ENCODE peak calls at places on chromosomes 2 and 18, in nine cellular contexts. U is Calu3, I is tibial artery, G is kidney, S is fibroblast of villous mesenchyme, F is NCI-H524 treated with DMSO at 0.1 percent for 48 hours, R is cardiac fibroblast, E is lower leg skin, A is sciatic nerve. B is an unnamed sample.

GRCh38 chr2:173218331-173219056 is 136.2 kb upstream of the CDCA7 start:
- DNase-seq in A (no peak), G (no peak), E (no peak), R (peak), I (no peak), U (no peak), S (peak), F (no peak), B (no peak)

GRCh38 chr2:168107322-168107721 is 140.1 kb downstream of the STK39 start:
- DNase-seq in U (no peak), A (no peak), F (no peak), G (no peak), E (no peak), R (no peak), I (no peak), S (no peak), B (no peak)

GRCh38 chr18:34807106-34807796 is 97.2 kb downstream of the DTNA start:
- DNase-seq in I (no peak), F (no peak), S (no peak), A (no peak), G (no peak), R (no peak), E (no peak), U (peak), B (no peak)

GRCh38 chr18:79379251-79379905 is 16.4 kb upstream of the NFATC1 start:
- DNase-seq in I (no peak), E (no peak), G (no peak), R (no peak), S (no peak), A (no peak), U (no peak), F (no peak), B (no peak)

GRCh38 chr2:30181176-30181575 is 34.4 kb downstream of the YPEL5 start:
- DNase-seq in I (no peak), U (no peak), S (no peak), E (no peak), G (no peak), A (no peak), R (no peak), F (no peak), B (no peak)

GRCh38 chr2:32991091-32991845 is 44.5 kb downstream of the LTBP1 start:
- DNase-seq in I (no peak), E (no peak), G (no peak), R (no peak), S (no peak), U (no peak), A (no peak), F (no peak), B (no peak)

GRCh38 chr2:109595644-109596043 is 18.1 kb downstream of the SEPTIN10 start:
- DNase-seq in S (no peak), U (no peak), E (no peak), G (no peak), I (no peak), F (no peak), R (no peak), A (no peak), B (no peak)

GRCh38 chr2:231362785-231363184 is 32.7 kb upstream of the B3GNT7 start:
- DNase-seq in U (no peak), S (no peak), G (peak), R (no peak), A (peak), E (no peak), I (peak), F (no peak), B (no peak)

GRCh38 chr2:120385355-120386127 is 39.6 kb downstream of the INHBB start:
- DNase-seq in A (no peak), E (no peak), I (no peak), S (no peak), G (peak), R (no peak), F (no peak), U (no peak), B (no peak)

GRCh38 chr2:146853741-146854444 is 990.9 kb upstream of the ACVR2A start:
- DNase-seq in F (no peak), G (no peak), E (no peak), S (peak), I (no peak), R (no peak), A (no peak), U (no peak), B (no peak)

GRCh38 chr2:215435261-215435808 is 533 bp downstream of the FN1 start:
- DNase-seq in G (peak), U (peak), A (peak), E (no peak), I (no peak), R (no peak), S (peak), F (no peak), B (no peak)

GRCh38 chr2:158953926-158954763 is 14.3 kb upstream of the TANC1 start:
- DNase-seq in G (peak), R (peak), F (no peak), A (peak), I (peak), E (no peak), U (peak), S (peak), B (peak)

GRCh38 chr18:44130365-44130942 is 550.2 kb upstream of the SETBP1 start:
- DNase-seq in F (peak), U (peak), R (peak), E (no peak), A (no peak), S (peak), G (no peak), I (no peak), B (peak)

GRCh38 chr2:197293252-197294007 is 17.1 kb downstream of the ANKRD44 start:
- DNase-seq in G (no peak), S (no peak), E (no peak), U (no peak), I (no peak), F (no peak), R (peak), A (no peak), B (no peak)

GRCh38 chr2:64202206-64202864 is 58.1 kb upstream of the PELI1 start:
- DNase-seq in I (no peak), U (no peak), F (no peak), S (peak), E (no peak), A (no peak), G (no peak), R (peak), B (no peak)

GRCh38 chr2:205484717-205485116 is 197.6 kb upstream of the NRP2 start:
- DNase-seq in U (no peak), E (no peak), A (no peak), R (no peak), F (no peak), G (no peak), S (no peak), I (no peak), B (no peak)

GRCh38 chr18:4068552-4069158 is 386.5 kb downstream of the DLGAP1 start:
- DNase-seq in U (peak), G (no peak), A (no peak), R (peak), E (peak), S (peak), I (no peak), F (no peak), B (peak)

GRCh38 chr2:191202881-191203397 is 42.3 kb upstream of the MYO1B start:
- DNase-seq in A (no peak), R (peak), S (peak), I (no peak), G (no peak), E (no peak), F (no peak), U (no peak), B (no peak)

GRCh38 chr2:39954346-39954745 is 175.3 kb upstream of the THUMPD2 start:
- DNase-seq in I (no peak), A (no peak), R (no peak), G (no peak), E (no peak), U (no peak), F (no peak), S (no peak), B (no peak)

GRCh38 chr18:13067124-13067523 is 76.0 kb downstream of the CEP192 start:
- DNase-seq in A (no peak), R (no peak), U (no peak), E (no peak), G (no peak), F (no peak), S (no peak), I (no peak), B (no peak)

GRCh38 chr2:186554850-186555785 is 34.7 kb upstream of the ITGAV start:
- DNase-seq in A (no peak), S (peak), E (no peak), G (no peak), I (no peak), U (no peak), R (peak), F (no peak), B (no peak)

GRCh38 chr2:238940806-238941205 is 92.9 kb downstream of the TWIST2 start:
- DNase-seq in E (no peak), S (no peak), I (peak), A (no peak), G (no peak), R (no peak), F (no peak), U (no peak), B (peak)

GRCh38 chr2:85754313-85755095 is 713 bp downstream of the ATOH8 start:
- DNase-seq in E (no peak), R (peak), S (peak), F (no peak), I (peak), U (peak), A (no peak), G (peak), B (no peak)

GRCh38 chr18:39845673-39846072 is 2109.4 kb upstream of the PIK3C3 start:
- DNase-seq in U (no peak), S (no peak), I (no peak), F (no peak), R (no peak), A (no peak), E (no peak), G (no peak), B (no peak)

GRCh38 chr2:20457027-20457426 is 10.2 kb downstream of the RHOB start:
- DNase-seq in F (no peak), G (no peak), I (no peak), E (no peak), S (peak), U (no peak), A (no peak), R (no peak), B (no peak)

GRCh38 chr18:59357928-59358327 is 1.1 kb downstream of the LMAN1 start:
- DNase-seq in S (peak), G (no peak), I (no peak), F (no peak), E (no peak), A (no peak), R (peak), U (no peak), B (no peak)

GRCh38 chr2:44649426-44649825 is 287.7 kb downstream of the CAMKMT start:
- DNase-seq in I (no peak), A (no peak), E (no peak), G (no peak), U (no peak), S (no peak), R (peak), F (no peak), B (no peak)